ENCODE peak calls at places on chromosomes 12 and 14, in five cellular contexts. F, E, Q, G and J are unnamed samples.

GRCh38 chr14:30125322-30125944 is 197.8 kb upstream of the PRKD1 start:
- DNase-seq in E (no peak), G (no peak), Q (no peak), F (no peak), J (no peak)

GRCh38 chr14:72990171-72990570 is 36.7 kb downstream of the ZFYVE1 start:
- DNase-seq in E (no peak), Q (no peak), F (no peak), G (peak), J (no peak)

GRCh38 chr12:117857632-117858274 is 111.0 kb downstream of the KSR2 start:
- DNase-seq in Q (peak), F (peak), E (peak), G (peak), J (peak)

GRCh38 chr12:6187948-6188793 is 12.0 kb upstream of the CD9 start:
- DNase-seq in Q (no peak), E (no peak), F (no peak), G (no peak), J (no peak)

GRCh38 chr14:29216316-29216715 is 449.7 kb downstream of the FOXG1 start:
- DNase-seq in F (no peak), E (no peak), G (no peak), Q (no peak), J (no peak)

GRCh38 chr14:26856832-26857508 is 259.1 kb upstream of the NOVA1 start:
- DNase-seq in F (no peak), E (no peak), G (no peak), Q (no peak), J (no peak)

GRCh38 chr14:61103541-61104339 is 122.7 kb downstream of the SLC38A6 start:
- DNase-seq in G (peak), F (no peak), E (peak), Q (peak), J (peak)

GRCh38 chr12:115319641-115320040 is 635.7 kb upstream of the TBX3 start:
- DNase-seq in Q (no peak), F (no peak), G (no peak), E (no peak), J (no peak)

GRCh38 chr12:57896437-57897201 is 44.7 kb upstream of the ATP23 start:
- DNase-seq in E (peak), F (peak), Q (peak), G (no peak), J (peak)

GRCh38 chr12:126202138-126202537 is 1136.9 kb downstream of the AACS start:
- DNase-seq in Q (no peak), E (no peak), F (no peak), G (no peak), J (no peak)

GRCh38 chr14:88417594-88417993 is 32.1 kb downstream of the SPATA7 start:
- DNase-seq in G (no peak), E (no peak), Q (no peak), F (no peak), J (no peak)

GRCh38 chr14:103840016-103840415 is 7.4 kb downstream of the PPP1R13B start:
- DNase-seq in E (no peak), Q (no peak), F (no peak), G (no peak), J (no peak)

GRCh38 chr14:26960049-26960688 is 362.3 kb upstream of the NOVA1 start:
- DNase-seq in G (peak), E (no peak), Q (no peak), F (peak), J (no peak)

GRCh38 chr12:24078318-24078765 is 128.9 kb upstream of the SOX5 start:
- DNase-seq in Q (no peak), G (no peak), E (no peak), F (no peak), J (no peak)

GRCh38 chr12:61272441-61272840 is 987.8 kb upstream of the USP15 start:
- DNase-seq in F (no peak), Q (no peak), E (no peak), G (no peak), J (no peak)

GRCh38 chr14:76956253-76957090 is 72.0 kb downstream of the IRF2BPL start:
- DNase-seq in Q (peak), E (peak), G (peak), F (peak), J (peak)

GRCh38 chr14:72439707-72440106 is 454.2 kb downstream of the DPF3 start:
- DNase-seq in Q (no peak), G (no peak), F (no peak), E (no peak), J (no peak)

GRCh38 chr14:32513571-32514009 is 184.5 kb downstream of the AKAP6 start:
- DNase-seq in Q (no peak), G (no peak), E (no peak), F (no peak), J (no peak)

GRCh38 chr14:37230551-37231194 is 32.9 kb downstream of the MIPOL1 start:
- DNase-seq in E (peak), Q (no peak), F (peak), G (no peak), J (no peak)

GRCh38 chr14:52552063-52552988 is at the start of the genes GPR137C and TXNDC16:
- DNase-seq in F (peak), E (peak), Q (peak), G (peak), J (peak)

GRCh38 chr14:77301103-77301502 is 19.6 kb downstream of the POMT2 start:
- DNase-seq in E (peak), G (peak), Q (peak), F (peak), J (peak)

GRCh38 chr14:50340945-50341344 is 28.8 kb downstream of the DMAC2L start:
- DNase-seq in E (no peak), Q (no peak), G (no peak), F (no peak), J (peak)

GRCh38 chr12:26205946-26206345 is 10.6 kb downstream of the SSPN start:
- DNase-seq in E (no peak), G (no peak), F (no peak), Q (no peak), J (no peak)

GRCh38 chr14:98689936-98690335 is 582.1 kb downstream of the BCL11B start:
- DNase-seq in E (no peak), F (no peak), Q (no peak), G (no peak), J (no peak)

GRCh38 chr12:14399871-14400270 is 34.4 kb downstream of the ATF7IP start:
- DNase-seq in G (no peak), E (peak), Q (no peak), F (no peak), J (no peak)

GRCh38 chr12:54033980-54034783 is 1.3 kb downstream of the HOXC5 start:
- DNase-seq in G (no peak), Q (no peak), F (no peak), E (peak), J (no peak)

GRCh38 chr12:40156031-40156764 is 50.3 kb upstream of the SLC2A13 start:
- DNase-seq in E (no peak), Q (no peak), G (no peak), F (no peak), J (no peak)

GRCh38 chr12:80373666-80374065 is 70.4 kb upstream of the PTPRQ start:
- DNase-seq in E (no peak), G (no peak), Q (no peak), F (no peak), J (no peak)

GRCh38 chr12:30420561-30420960 is 275.1 kb downstream of the IPO8 start:
- DNase-seq in E (no peak), F (no peak), Q (no peak), G (no peak), J (no peak)

GRCh38 chr14:75911883-75912282 is 69.9 kb downstream of the TGFB3 start:
- DNase-seq in G (no peak), E (no peak), F (peak), Q (peak), J (peak)

GRCh38 chr12:95882080-95882479 is 23.3 kb downstream of the SNRPF start:
- DNase-seq in G (no peak), Q (no peak), E (peak), F (no peak), J (no peak)

GRCh38 chr12:69154585-69155363 is 84.6 kb upstream of the CPSF6 start:
- DNase-seq in F (peak), E (peak), G (peak), Q (peak), J (peak)

DNA sequence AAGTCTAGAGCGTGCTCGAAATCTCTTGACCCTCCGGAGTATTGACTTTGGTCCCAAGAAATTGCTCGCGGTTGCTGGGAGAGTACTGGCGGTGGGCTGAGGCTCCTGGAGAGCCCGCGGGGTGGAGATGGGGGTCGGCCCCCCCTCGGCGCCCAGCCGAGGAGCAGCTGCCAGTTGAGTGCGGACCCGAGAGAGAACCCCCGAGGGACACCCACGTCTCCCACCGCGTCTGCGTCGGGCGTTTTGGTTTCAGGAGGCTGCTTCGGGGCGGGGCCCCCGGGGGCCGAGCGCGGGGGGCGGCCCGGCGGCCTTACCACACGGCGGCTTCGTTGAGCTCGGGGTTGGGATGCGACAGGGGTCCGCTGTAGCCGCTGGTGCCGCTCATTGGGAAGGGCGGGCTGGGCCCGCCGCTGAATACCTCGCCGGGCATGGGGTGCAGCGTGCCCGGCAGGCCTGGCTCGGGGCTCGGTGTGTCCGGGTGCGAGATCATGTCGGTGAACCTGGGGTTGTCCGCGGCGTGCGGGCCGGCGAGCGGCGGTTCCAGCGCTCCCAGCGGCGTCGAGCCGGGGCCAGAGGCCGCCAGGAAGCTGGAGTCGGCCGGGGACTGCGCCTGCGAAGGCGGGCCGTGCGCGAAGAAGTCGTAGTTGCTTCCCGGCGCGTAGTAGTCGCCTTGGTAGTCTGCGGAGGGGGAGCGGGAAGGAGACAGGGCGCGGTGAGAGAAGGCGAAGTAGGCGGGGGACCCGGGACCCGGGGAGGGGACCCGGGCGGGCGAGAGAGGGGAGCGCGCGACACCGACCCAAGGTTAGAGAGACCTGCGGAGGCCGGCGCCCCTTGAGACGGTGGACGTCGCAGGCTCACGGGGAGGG is 8.6 kb downstream of the LHX5 start:
- DNase-seq in F (peak), G (no peak), Q (peak), E (no peak), J (peak)
- H2BK12ac ChIP-seq in F (peak), G (no peak), Q (peak), E (no peak), J (no peak)

GRCh38 chr14:92626041-92626440 is 112.5 kb downstream of the RIN3 start:
- DNase-seq in G (no peak), F (no peak), E (no peak), Q (no peak), J (no peak)

GRCh38 chr14:92622311-92622710 is 108.7 kb downstream of the RIN3 start:
- DNase-seq in F (no peak), Q (no peak), E (no peak), G (no peak), J (no peak)

GRCh38 chr14:92625213-92625612 is 111.6 kb downstream of the RIN3 start:
- DNase-seq in E (peak), G (no peak), Q (no peak), F (no peak), J (no peak)

GRCh38 chr14:92627707-92628215 is 114.2 kb downstream of the RIN3 start:
- DNase-seq in F (no peak), G (no peak), Q (no peak), E (no peak), J (peak)

DNA sequence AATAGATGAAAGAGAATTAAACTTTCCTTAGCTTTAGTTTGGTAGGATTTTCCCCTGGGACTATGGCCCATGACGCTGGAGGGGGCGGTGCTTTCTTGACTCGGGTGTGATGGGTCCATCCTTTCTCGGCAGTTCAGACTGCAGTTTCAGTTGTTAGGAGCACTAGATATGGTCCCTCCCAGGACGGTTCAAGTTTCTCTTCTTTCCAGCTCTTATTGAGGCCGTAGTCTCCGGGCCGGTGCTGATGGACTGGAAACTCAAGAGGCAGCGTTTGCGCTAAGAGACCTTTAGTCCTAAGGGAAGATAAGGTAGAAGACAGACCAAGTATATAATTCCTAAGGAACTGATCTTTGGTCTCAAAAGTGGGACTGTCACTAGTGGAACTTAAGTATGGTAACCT is 111.2 kb downstream of the RIN3 start:
- DNase-seq in F (no peak), E (no peak), G (no peak), Q (no peak), J (no peak)
- H2BK12ac ChIP-seq in F (no peak), E (no peak), G (no peak), Q (no peak), J (no peak)

DNA sequence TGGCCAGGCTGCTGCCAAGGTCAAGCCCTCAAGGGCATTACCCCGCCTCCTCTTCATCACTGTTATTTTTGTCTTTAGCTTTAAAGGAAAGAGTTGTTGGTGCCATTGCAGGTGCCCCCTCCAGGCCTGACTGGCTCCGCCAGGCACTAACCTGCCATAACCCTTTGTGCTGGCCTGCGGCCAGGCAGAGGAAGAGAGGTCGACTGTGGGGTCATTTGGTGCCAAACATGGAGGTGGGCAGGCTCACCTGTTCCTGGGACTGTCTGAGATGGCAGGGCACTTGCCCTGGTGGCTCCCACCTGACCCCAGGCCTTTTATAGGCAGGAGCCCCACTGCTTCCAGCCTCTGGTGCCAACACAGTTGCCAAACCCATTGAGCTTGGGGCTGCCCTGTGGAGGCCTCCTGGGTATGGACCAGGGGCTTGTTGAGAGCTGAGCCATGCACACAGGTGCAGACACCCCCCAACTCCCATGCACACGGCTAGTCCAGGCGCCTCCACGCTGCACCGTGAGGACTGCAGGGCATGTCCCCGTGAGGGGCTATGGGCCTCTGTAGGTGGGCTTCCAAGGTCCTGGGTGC is 29.4 kb upstream of the PLD4 start:
- DNase-seq in F (no peak), E (no peak), G (no peak), Q (peak), J (peak)
- H2BK12ac ChIP-seq in F (no peak), E (no peak), G (no peak), Q (no peak), J (no peak)

GRCh38 chr12:132066749-132067148 is 77.4 kb downstream of the DDX51 start:
- DNase-seq in G (no peak), F (no peak), E (no peak), Q (no peak), J (no peak)

GRCh38 chr12:132066345-132066685 is 77.8 kb downstream of the DDX51 start:
- DNase-seq in G (no peak), F (no peak), Q (no peak), E (peak), J (no peak)

GRCh38 chr12:132065203-132065602 is 78.9 kb downstream of the DDX51 start:
- DNase-seq in E (no peak), G (no peak), F (no peak), Q (no peak), J (no peak)

GRCh38 chr12:132064641-132065040 is 79.5 kb downstream of the DDX51 start:
- DNase-seq in G (no peak), F (no peak), E (no peak), Q (no peak), J (no peak)

DNA sequence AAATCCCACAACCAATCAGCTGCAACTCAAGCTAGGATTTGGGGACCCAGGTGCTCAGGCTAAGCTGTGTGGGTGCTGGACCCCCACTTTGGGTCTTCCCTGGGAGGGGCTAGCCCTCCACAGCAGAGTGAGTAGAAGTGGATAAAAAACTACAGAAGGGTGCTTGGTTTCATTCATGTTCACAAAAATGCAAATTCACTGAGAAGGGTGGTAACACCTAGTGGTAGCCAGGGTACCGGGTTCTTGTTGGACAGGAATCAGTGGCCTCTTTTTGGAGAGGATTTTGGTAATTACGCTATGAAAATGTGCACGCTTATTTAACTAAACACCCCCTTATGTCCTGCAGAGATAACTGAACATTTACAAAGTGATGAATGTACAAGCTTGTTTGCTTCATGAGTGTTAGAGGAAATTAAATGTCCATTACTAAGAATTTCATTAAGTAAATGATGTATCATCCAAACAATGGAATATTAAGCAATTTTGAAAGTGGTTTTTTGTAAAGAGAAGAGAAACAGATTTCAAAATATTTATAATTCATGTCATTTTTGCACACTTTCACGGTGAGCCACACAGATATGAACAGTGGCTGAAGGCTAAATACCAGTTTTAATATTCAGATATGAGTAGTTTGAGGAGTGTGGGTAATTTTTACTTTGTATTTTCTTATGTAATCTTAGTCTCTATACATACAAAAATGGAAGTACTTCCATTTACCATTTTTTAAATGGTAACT is 78.3 kb downstream of the DDX51 start:
- DNase-seq in G (no peak), F (no peak), E (no peak), Q (no peak), J (no peak)
- H2BK12ac ChIP-seq in G (no peak), F (no peak), E (no peak), Q (no peak), J (no peak)

GRCh38 chr14:102799684-102800562 is 22.7 kb downstream of the TRAF3 start:
- DNase-seq in G (no peak), E (peak), F (no peak), Q (no peak), J (no peak)
- H2BK12ac ChIP-seq in G (no peak), E (peak), F (no peak), Q (no peak), J (no peak)

DNA sequence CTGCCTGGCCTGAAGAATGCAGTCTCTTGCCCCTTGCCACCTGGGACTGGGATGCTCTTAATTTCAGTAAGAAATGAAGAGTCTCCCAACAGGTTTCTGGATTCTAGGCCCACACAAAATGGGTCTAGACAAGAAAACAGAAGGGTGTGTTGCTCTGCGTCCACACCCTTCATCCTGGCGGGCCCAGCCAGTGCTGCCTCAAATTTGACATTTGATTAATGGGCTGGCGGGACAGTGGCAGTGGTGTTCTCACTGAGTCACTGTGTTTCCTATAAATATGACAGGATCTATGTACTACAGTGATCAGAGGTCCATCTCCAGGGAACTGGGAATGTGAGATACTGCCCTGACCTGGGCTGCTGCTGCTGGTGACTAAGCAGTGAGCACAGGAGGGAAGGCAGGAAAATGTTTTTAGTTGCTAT is 6.5 kb downstream of the TMEM253 start:
- DNase-seq in F (no peak), G (no peak), E (peak), Q (no peak), J (no peak)
- H2BK12ac ChIP-seq in F (no peak), G (no peak), E (no peak), Q (no peak), J (no peak)